ENCODE peak calls at places on chromosomes 2 and 18, in eight cellular contexts. Q is activated naive CD4-positive, alpha-beta T cell treated with Interleukin-2 at 50 U/mL for 16 hours; D is activated CD4-positive, alpha-beta T cell treated with anti-CD3 and anti-CD28 coated beads, Interleukin-2, amount 50 U/mL, for 24 hours; I is AG08396; Z is M059J; W is A172; N is GM10248; A is stimulated activated CD4-positive, alpha-beta T cell treated with anti-CD3 and anti-CD28 coated beads, Interleukin-2, amount 100 ng/mL, for 48 hours. C is an unnamed sample.

GRCh38 chr2:54634564-54635511 is 88.6 kb upstream of the EML6 start:
- DNase-seq in Q (no peak), D (no peak), I (peak), Z (peak), W (peak), N (peak), A (no peak), C (no peak)

GRCh38 chr2:10620481-10620880 is 69.3 kb downstream of the NOL10 start:
- DNase-seq in Q (no peak), D (no peak), I (peak), Z (peak), W (peak), N (no peak), A (no peak), C (no peak)

GRCh38 chr2:206937519-206937918 is 1.8 kb upstream of the CPO start:
- DNase-seq in Q (no peak), D (no peak), I (no peak), Z (no peak), W (no peak), N (peak), A (no peak), C (no peak)

GRCh38 chr2:237563816-237564215 is 2.6 kb upstream of the PRLH start:
- DNase-seq in Q (no peak), D (no peak), I (peak), Z (peak), W (no peak), N (no peak), A (no peak), C (no peak)

GRCh38 chr18:77250926-77251729 is 1.5 kb downstream of the GALR1 start:
- DNase-seq in Q (no peak), D (no peak), I (peak), Z (no peak), W (no peak), N (no peak), A (no peak), C (peak)

GRCh38 chr2:58047969-58048368 is 1.4 kb downstream of the VRK2 start:
- DNase-seq in Q (no peak), D (no peak), I (no peak), Z (no peak), W (no peak), N (no peak), A (no peak), C (no peak)

GRCh38 chr2:142868281-142868762 is 9.1 kb upstream of the KYNU start:
- DNase-seq in Q (no peak), D (no peak), I (no peak), Z (peak), W (peak), N (no peak), A (no peak), C (no peak)

GRCh38 chr2:73111300-73112025 is 1.3 kb downstream of the RAB11FIP5 start:
- DNase-seq in Q (peak), D (no peak), I (peak), Z (peak), W (peak), N (no peak), A (no peak), C (peak)

GRCh38 chr2:209525834-209526281 is 102.0 kb downstream of the MAP2 start:
- DNase-seq in Q (no peak), D (no peak), I (peak), Z (peak), W (peak), N (no peak), A (no peak), C (no peak)

GRCh38 chr18:2991241-2991640 is 21.7 kb downstream of the LPIN2 start:
- DNase-seq in Q (no peak), D (no peak), I (no peak), Z (no peak), W (no peak), N (no peak), A (no peak), C (no peak)

GRCh38 chr2:9750224-9751215 is 92.8 kb upstream of the TAF1B start:
- DNase-seq in Q (no peak), D (no peak), I (no peak), Z (no peak), W (no peak), N (no peak), A (no peak), C (no peak)

GRCh38 chr2:74768401-74768914 is 65.5 kb upstream of the HK2 start:
- DNase-seq in Q (no peak), D (no peak), I (peak), Z (peak), W (no peak), N (no peak), A (no peak), C (no peak)

GRCh38 chr2:10846110-10846861 is 33.7 kb upstream of the PDIA6 start:
- DNase-seq in Q (no peak), D (no peak), I (no peak), Z (no peak), W (no peak), N (no peak), A (no peak), C (no peak)

GRCh38 chr18:23196119-23197004 is 61.1 kb downstream of the CABLES1 start:
- DNase-seq in Q (no peak), D (no peak), I (no peak), Z (no peak), W (no peak), N (no peak), A (no peak), C (no peak)

GRCh38 chr18:46877329-46877987 is 39.8 kb downstream of the PIAS2 start:
- DNase-seq in Q (no peak), D (no peak), I (no peak), Z (no peak), W (no peak), N (no peak), A (no peak), C (no peak)

GRCh38 chr2:112260295-112260625 is 5.4 kb upstream of the ZC3H8 start:
- DNase-seq in Q (no peak), D (no peak), I (no peak), Z (no peak), W (no peak), N (no peak), A (no peak), C (no peak)

GRCh38 chr18:46632401-46633089 is 24.5 kb downstream of the LOXHD1 start:
- DNase-seq in Q (no peak), D (no peak), I (no peak), Z (peak), W (peak), N (no peak), A (no peak), C (no peak)

C was measured in activated naive CD8-positive, alpha-beta T cell treated with anti-CD3 and anti-CD28 coated beads, Interleukin-2, amount 10 ng/mL, durations not matched to agents 7 days and 5 days.